ENCODE peak calls at places on chromosomes 11 and 22, in eight cellular contexts. X, W, N, M, P, U, A and K are unnamed samples. For H3K9me3, the result is how much of the 10 kb centered on the place peaks cover.

GRCh38 chr22:47589271-47590250 is 827.1 kb downstream of the TBC1D22A start:
- DNase-seq in X (no peak), N (no peak), M (no peak), A (no peak), W (peak), P (peak), U (no peak), K (no peak)

GRCh38 chr22:46803031-46803880 is 40.8 kb downstream of the TBC1D22A start:
- DNase-seq in X (peak), P (peak), N (peak), M (peak), W (no peak), U (no peak), A (no peak), K (peak)

GRCh38 chr11:96341237-96342130 is 1.5 kb downstream of the MAML2 start:
- DNase-seq in U (peak), W (peak), M (no peak), N (peak), P (peak), A (no peak), X (peak), K (peak)

GRCh38 chr11:70247042-70247709 is 23.3 kb upstream of the PPFIA1 start:
- DNase-seq in P (no peak), X (no peak), W (no peak), U (no peak), N (no peak), A (no peak), M (no peak), K (no peak)

GRCh38 chr11:1305558-1306056 is 3.8 kb downstream of the TOLLIP start:
- DNase-seq in M (no peak), W (no peak), U (peak), X (no peak), P (peak), N (no peak), A (no peak), K (no peak)

GRCh38 chr11:118935381-118935780 is 9.7 kb upstream of the BCL9L start:
- DNase-seq in N (no peak), X (no peak), M (no peak), U (no peak), W (no peak), P (no peak), A (no peak), K (no peak)

GRCh38 chr11:2566223-2567025 is 121.6 kb downstream of the KCNQ1 start:
- DNase-seq in U (peak), P (peak), X (no peak), N (no peak), A (peak), M (no peak), W (no peak), K (peak)

GRCh38 chr11:97364047-97364446 is 974.2 kb downstream of the JRKL start:
- DNase-seq in X (no peak), A (no peak), U (no peak), W (no peak), M (no peak), N (no peak), P (no peak), K (no peak)

GRCh38 chr22:37982938-37983859 is 1.2 kb downstream of the SOX10 start:
- DNase-seq in A (no peak), U (no peak), P (no peak), N (no peak), X (no peak), M (no peak), W (no peak), K (no peak)

GRCh38 chr22:41526802-41527799 is 17.2 kb downstream of the POLR3H start:
- DNase-seq in N (no peak), P (peak), W (no peak), U (peak), M (peak), X (no peak), A (no peak), K (peak)

GRCh38 chr22:42964994-42965699 is 49.8 kb downstream of the PACSIN2 start:
- DNase-seq in A (no peak), M (no peak), P (no peak), X (no peak), U (no peak), W (no peak), N (no peak), K (no peak)

GRCh38 chr11:95908826-95909225 is 15.1 kb downstream of the MTMR2 start:
- DNase-seq in M (no peak), N (no peak), X (no peak), A (no peak), U (no peak), P (no peak), W (no peak), K (no peak)

GRCh38 chr11:130001491-130002351 is 914 bp downstream of the PRDM10 start:
- DNase-seq in P (peak), N (peak), U (peak), X (no peak), M (peak), A (no peak), W (peak), K (no peak)

GRCh38 chr11:77473001-77473800 is 693 bp downstream of the PAK1 start:
- DNase-seq in W (no peak), A (no peak), P (peak), N (peak), U (peak), X (peak), M (peak), K (peak)

GRCh38 chr22:45516923-45517675 is 14.4 kb downstream of the FBLN1 start:
- DNase-seq in N (no peak), X (no peak), P (no peak), U (no peak), A (no peak), W (no peak), M (no peak), K (no peak)

GRCh38 chr11:118241191-118242098 is 10.7 kb downstream of the MPZL3 start:
- DNase-seq in M (no peak), U (no peak), P (peak), X (peak), A (no peak), N (no peak), W (no peak), K (no peak)

GRCh38 chr11:111565111-111565720 is 24.7 kb downstream of the LAYN start:
- DNase-seq in X (peak), U (peak), M (peak), N (peak), A (peak), W (peak), P (peak), K (peak)

GRCh38 chr11:132864811-132865576 is 667.3 kb downstream of the OPCML start:
- DNase-seq in W (no peak), U (no peak), X (no peak), N (no peak), M (no peak), P (no peak), A (no peak), K (no peak)

GRCh38 chr11:47215366-47215925 is 672 bp downstream of the DDB2 start:
- DNase-seq in U (no peak), N (no peak), W (no peak), X (no peak), A (no peak), P (no peak), M (peak), K (no peak)

GRCh38 chr22:28909375-28909774 is 26.0 kb downstream of the ZNRF3 start:
- DNase-seq in M (no peak), P (no peak), X (no peak), N (no peak), U (no peak), A (no peak), W (no peak), K (no peak)

GRCh38 chr11:130710022-130710421 is 206.3 kb downstream of the SNX19 start:
- DNase-seq in W (no peak), U (no peak), P (no peak), N (no peak), A (no peak), M (no peak), X (no peak), K (no peak)

GRCh38 chr22:46056169-46057041 is 79.4 kb upstream of the WNT7B start:
- DNase-seq in U (peak), X (no peak), W (peak), M (no peak), N (peak), P (peak), A (peak), K (peak)

GRCh38 chr11:2779981-2780849 is 80.4 kb upstream of the KCNQ1OT1 start:
- DNase-seq in A (peak), W (peak), M (no peak), N (peak), X (peak), P (peak), U (peak), K (peak)

GRCh38 chr22:18154821-18155390 is 4.9 kb downstream of the USP18 start:
- DNase-seq in W (no peak), M (no peak), N (no peak), P (no peak), X (no peak), U (no peak), A (no peak), K (no peak)

GRCh38 chr11:120518356-120518755 is 6.8 kb downstream of the GRIK4 start:
- DNase-seq in A (no peak), X (no peak), W (no peak), N (no peak), M (no peak), U (no peak), P (no peak), K (no peak)

GRCh38 chr11:17640493-17641164 is 78.7 kb upstream of the MYOD1 start:
- DNase-seq in U (no peak), P (no peak), A (no peak), X (no peak), M (no peak), N (no peak), W (no peak), K (no peak)

GRCh38 chr11:1049911-1050580 is 13.5 kb upstream of the MUC6 start:
- DNase-seq in N (no peak), X (no peak), M (no peak), A (no peak), P (no peak), U (peak), W (no peak), K (peak)

GRCh38 chr11:31254411-31254810 is 115.1 kb downstream of the DCDC1 start:
- DNase-seq in P (no peak), W (no peak), N (no peak), A (no peak), M (no peak), X (no peak), U (no peak), K (no peak)

GRCh38 chr11:102552447-102553200 is 22.1 kb upstream of the MMP7 start:
- DNase-seq in N (no peak), X (no peak), M (peak), U (no peak), W (no peak), P (peak), A (no peak), K (no peak)

GRCh38 chr11:87604350-87604749 is 566.6 kb downstream of the TMEM135 start:
- DNase-seq in X (no peak), N (no peak), A (no peak), P (no peak), M (no peak), U (no peak), W (no peak), K (no peak)

GRCh38 chr22:40178417-40179409 is 988 bp downstream of the TNRC6B start:
- DNase-seq in A (no peak), W (peak), N (no peak), P (no peak), M (no peak), U (no peak), X (no peak), K (peak)

GRCh38 chr11:120210651-120211521 is at the start of gene OAF:
- DNase-seq in U (peak), A (peak), N (peak), X (peak), M (peak), P (peak), W (peak), K (peak)

GRCh38 chr11:35063453-35063852 is 75.5 kb upstream of the CD44 start:
- DNase-seq in X (no peak), P (no peak), U (no peak), N (no peak), M (no peak), A (no peak), W (no peak), K (no peak)

GRCh38 chr11:35061516-35062440 is 77.2 kb upstream of the CD44 start:
- DNase-seq in W (no peak), U (no peak), M (no peak), P (no peak), N (no peak), A (no peak), X (no peak), K (no peak)

GRCh38 chr11:35065566-35065965 is 73.4 kb upstream of the CD44 start:
- DNase-seq in A (no peak), X (no peak), N (no peak), M (no peak), W (no peak), U (no peak), P (no peak), K (no peak)

GRCh38 chr11:35066029-35066428 is 72.9 kb upstream of the CD44 start:
- DNase-seq in A (no peak), M (no peak), X (no peak), N (no peak), W (no peak), U (no peak), P (no peak), K (no peak)

DNA sequence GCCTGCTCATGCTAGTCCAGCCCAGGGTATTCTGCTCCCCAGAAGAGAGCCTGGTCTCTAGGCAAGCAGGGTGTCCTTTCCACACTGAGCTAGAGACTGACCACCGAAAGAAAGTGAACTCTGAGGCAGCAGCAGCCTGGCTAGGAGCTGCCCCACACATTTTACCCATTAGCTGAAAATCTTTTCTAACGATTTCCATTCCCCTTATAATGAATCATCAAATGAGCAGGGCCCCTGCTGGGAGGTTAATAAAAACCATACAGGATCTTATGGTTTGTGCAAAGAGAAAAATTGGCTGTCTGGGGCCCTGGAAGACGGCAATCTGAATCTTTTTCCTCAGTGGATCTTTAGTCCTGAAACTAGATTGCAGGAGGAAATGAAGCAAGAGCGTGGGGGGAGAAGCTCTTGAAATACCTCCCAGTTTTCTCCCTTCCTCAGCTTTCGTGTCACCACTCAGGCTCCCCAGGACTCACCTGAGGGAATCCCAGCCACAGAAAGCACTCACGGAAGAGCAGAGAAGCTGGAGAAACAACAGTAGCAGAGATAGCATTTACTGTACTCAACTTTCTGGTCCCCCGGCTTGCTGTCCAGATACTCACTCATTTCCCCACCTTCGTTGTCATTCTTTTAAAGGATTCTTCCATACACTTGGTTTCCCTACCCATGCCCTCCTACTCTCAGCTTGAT is 74.7 kb upstream of the CD44 start:
- DNase-seq in M (no peak), N (no peak), A (no peak), W (no peak), X (no peak), P (no peak), U (no peak), K (no peak)
- TF ChIP-seq CTCF in M (no peak), N (no peak), A (no peak), W (no peak), X (no peak), P (no peak), U (no peak), K (no peak)

GRCh38 chr11:74895340-74896116 is 53.4 kb downstream of the XRRA1 start:
- DNase-seq in X (no peak), A (no peak), N (no peak), W (no peak), P (no peak), M (no peak), U (no peak), K (no peak)

DNA sequence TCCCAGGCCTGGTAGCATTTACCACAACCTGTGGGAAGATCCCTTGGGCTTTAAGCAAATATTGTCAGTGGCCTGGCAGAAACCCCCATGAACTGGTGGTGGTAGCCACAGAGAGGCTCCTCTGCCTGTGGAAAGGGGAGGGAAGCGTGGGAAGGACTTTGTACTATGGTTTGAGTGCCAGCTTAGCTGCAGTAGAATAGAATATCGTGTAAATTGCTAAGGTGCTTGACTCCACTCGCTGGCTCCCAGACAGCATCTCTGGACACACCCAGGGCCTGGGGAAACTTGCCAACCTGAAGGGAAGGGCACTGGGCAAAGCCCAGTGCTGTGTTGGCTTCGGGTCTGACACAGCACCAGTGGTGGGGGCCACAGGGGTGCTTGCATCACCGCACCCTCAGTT is 52.6 kb downstream of the XRRA1 start:
- DNase-seq in N (no peak), P (no peak), W (no peak), X (no peak), M (no peak), U (no peak), A (no peak), K (peak)
- H3K9me3 ChIP-seq in N (under half), P (under half), W (under half), X (under half), M (under half), U (under half), A (under half), K (under half)

DNA sequence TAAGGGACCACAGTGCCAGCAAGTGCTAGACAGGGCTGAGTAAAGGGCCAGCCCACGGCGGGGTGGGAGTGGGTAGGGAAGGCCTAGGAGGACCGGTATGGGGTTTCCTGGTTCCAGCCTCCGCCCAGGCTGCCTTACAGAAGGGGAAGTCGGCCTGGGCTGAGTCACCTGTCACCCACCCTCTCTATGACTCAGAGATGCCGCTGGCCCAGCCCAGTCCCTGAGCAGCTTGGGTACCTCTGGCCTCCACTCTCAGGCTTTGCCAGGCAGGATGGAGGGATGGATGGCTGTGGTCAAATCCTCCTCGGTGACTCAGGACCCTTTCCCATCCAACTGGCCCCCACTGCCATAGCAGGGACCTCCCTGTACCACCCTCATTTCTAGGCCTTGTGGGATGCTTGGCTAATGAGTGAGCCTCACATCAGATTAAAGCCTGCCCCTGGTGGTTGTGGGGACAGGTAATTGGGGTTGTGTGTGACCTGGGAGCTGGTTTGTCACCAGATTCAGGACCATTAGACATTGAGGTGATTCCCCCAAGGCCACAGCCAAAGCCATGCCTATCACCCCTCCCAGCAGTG is 13.9 kb downstream of the SLC35E4 start:
- DNase-seq in N (peak), A (no peak), W (peak), U (no peak), X (no peak), M (no peak), P (peak), K (peak)
- TF ChIP-seq CTCF in N (no peak), A (no peak), W (no peak), U (no peak), X (no peak), M (no peak), P (peak), K (no peak)

GRCh38 chr22:48753381-48753730 is 1074.3 kb downstream of the BRD1 start:
- DNase-seq in P (peak), X (no peak), W (no peak), N (no peak), M (no peak), U (no peak), A (no peak), K (no peak)
- H3K9me3 ChIP-seq in P (under half), X (under half), W (under half), N (under half), M (under half), U (under half), A (under half), K (under half)